ENCODE peak calls at places on chromosome 1, in four cellular contexts. One of them, this sample, is unnamed.

GRCh38 chr1:39453603-39454002 is 37.8 kb upstream of the BMP8A start:
- DNase-seq in cardiac muscle cell: peak
- DNase-seq in right lobe of liver: peak
- DNase-seq in IMR-90: peak
- DNase-seq in this sample: no peak

GRCh38 chr1:106995970-106996369 is 60.5 kb upstream of the PRMT6 start:
- DNase-seq in IMR-90: no peak
- DNase-seq in right lobe of liver: no peak
- DNase-seq in cardiac muscle cell: no peak
- DNase-seq in this sample: no peak

GRCh38 chr1:229064320-229064908 is 206.5 kb upstream of the RAB4A start:
- DNase-seq in right lobe of liver: no peak
- DNase-seq in cardiac muscle cell: no peak
- DNase-seq in IMR-90: no peak
- DNase-seq in this sample: no peak

GRCh38 chr1:61481313-61481712 is 243.6 kb downstream of the TM2D1 start:
- DNase-seq in IMR-90: no peak
- DNase-seq in right lobe of liver: no peak
- DNase-seq in cardiac muscle cell: no peak
- DNase-seq in this sample: no peak

GRCh38 chr1:160416369-160416768 is 16.0 kb downstream of the VANGL2 start:
- DNase-seq in IMR-90: peak
- DNase-seq in right lobe of liver: no peak
- DNase-seq in cardiac muscle cell: peak
- DNase-seq in this sample: no peak

GRCh38 chr1:43530483-43531452 is at the start of gene PTPRF:
- DNase-seq in right lobe of liver: peak
- DNase-seq in IMR-90: peak
- DNase-seq in cardiac muscle cell: peak
- DNase-seq in this sample: peak

GRCh38 chr1:155989242-155989991 is 11.1 kb upstream of the ARHGEF2 start:
- DNase-seq in cardiac muscle cell: peak
- DNase-seq in right lobe of liver: peak
- DNase-seq in IMR-90: peak
- DNase-seq in this sample: peak

GRCh38 chr1:228279722-228280105 is 71.9 kb downstream of the OBSCN start:
- DNase-seq in IMR-90: no peak
- DNase-seq in cardiac muscle cell: no peak
- DNase-seq in right lobe of liver: peak
- DNase-seq in this sample: no peak

GRCh38 chr1:102858695-102859094 is 249.6 kb downstream of the COL11A1 start:
- DNase-seq in right lobe of liver: no peak
- DNase-seq in cardiac muscle cell: peak
- DNase-seq in IMR-90: peak
- DNase-seq in this sample: no peak

GRCh38 chr1:240189386-240189989 is 97.8 kb downstream of the FMN2 start:
- DNase-seq in right lobe of liver: no peak
- DNase-seq in cardiac muscle cell: peak
- DNase-seq in IMR-90: peak
- DNase-seq in this sample: no peak

GRCh38 chr1:92934395-92935378 is 26.6 kb downstream of the DIPK1A start:
- DNase-seq in right lobe of liver: no peak
- DNase-seq in cardiac muscle cell: peak
- DNase-seq in IMR-90: peak
- DNase-seq in this sample: no peak

GRCh38 chr1:33050221-33051076 is 13.8 kb upstream of the AK2 start:
- DNase-seq in cardiac muscle cell: peak
- DNase-seq in right lobe of liver: no peak
- DNase-seq in IMR-90: peak
- DNase-seq in this sample: no peak

GRCh38 chr1:244897476-244898254 is 33.3 kb upstream of the HNRNPU start:
- DNase-seq in IMR-90: no peak
- DNase-seq in cardiac muscle cell: no peak
- DNase-seq in right lobe of liver: no peak
- DNase-seq in this sample: no peak

GRCh38 chr1:75134656-75134938 is 409 bp downstream of the LHX8 start:
- DNase-seq in IMR-90: no peak
- DNase-seq in right lobe of liver: no peak
- DNase-seq in cardiac muscle cell: no peak
- DNase-seq in this sample: no peak

GRCh38 chr1:196723325-196724185 is 51.1 kb upstream of the CFHR3 start:
- DNase-seq in cardiac muscle cell: peak
- DNase-seq in right lobe of liver: no peak
- DNase-seq in IMR-90: peak
- DNase-seq in this sample: peak

GRCh38 chr1:161119017-161119378 is 1.1 kb downstream of the NIT1 start:
- DNase-seq in cardiac muscle cell: peak
- DNase-seq in IMR-90: no peak
- DNase-seq in right lobe of liver: peak
- DNase-seq in this sample: no peak

GRCh38 chr1:19260211-19261138 is 8.9 kb downstream of the MRTO4 start:
- DNase-seq in cardiac muscle cell: peak
- DNase-seq in IMR-90: peak
- DNase-seq in right lobe of liver: no peak
- DNase-seq in this sample: no peak

GRCh38 chr1:159946242-159947187 is 1.1 kb upstream of the IGSF9 start:
- DNase-seq in cardiac muscle cell: no peak
- DNase-seq in right lobe of liver: no peak
- DNase-seq in IMR-90: no peak
- DNase-seq in this sample: no peak

GRCh38 chr1:40797668-40798010 is 14.1 kb downstream of the KCNQ4 start:
- DNase-seq in IMR-90: no peak
- DNase-seq in right lobe of liver: no peak
- DNase-seq in cardiac muscle cell: no peak
- DNase-seq in this sample: no peak

GRCh38 chr1:180026556-180026955 is 71.9 kb downstream of the CEP350 start:
- DNase-seq in cardiac muscle cell: peak
- DNase-seq in right lobe of liver: no peak
- DNase-seq in IMR-90: peak
- DNase-seq in this sample: no peak

GRCh38 chr1:32764826-32765545 is 52.2 kb downstream of the YARS1 start:
- DNase-seq in right lobe of liver: no peak
- DNase-seq in IMR-90: no peak
- DNase-seq in cardiac muscle cell: no peak
- DNase-seq in this sample: no peak

GRCh38 chr1:74396942-74397341 is 115.5 kb downstream of the LRRC53 start:
- DNase-seq in right lobe of liver: no peak
- DNase-seq in IMR-90: peak
- DNase-seq in cardiac muscle cell: peak
- DNase-seq in this sample: no peak

GRCh38 chr1:32871364-32872188 is 864 bp upstream of the FNDC5 start:
- DNase-seq in cardiac muscle cell: no peak
- DNase-seq in IMR-90: no peak
- DNase-seq in right lobe of liver: no peak
- DNase-seq in this sample: no peak

GRCh38 chr1:228393268-228393699 is 13.4 kb downstream of the TRIM11 start:
- DNase-seq in right lobe of liver: peak
- DNase-seq in cardiac muscle cell: peak
- DNase-seq in IMR-90: peak
- DNase-seq in this sample: no peak

GRCh38 chr1:10696977-10697376 is 99.5 kb downstream of the CASZ1 start:
- DNase-seq in IMR-90: peak
- DNase-seq in right lobe of liver: no peak
- DNase-seq in cardiac muscle cell: no peak
- DNase-seq in this sample: no peak

GRCh38 chr1:19344372-19344810 is 32.3 kb downstream of the SLC66A1 start:
- DNase-seq in right lobe of liver: peak
- DNase-seq in IMR-90: peak
- DNase-seq in cardiac muscle cell: peak
- DNase-seq in this sample: no peak

GRCh38 chr1:215887618-215888017 is 320.5 kb downstream of the KCTD3 start:
- DNase-seq in cardiac muscle cell: no peak
- DNase-seq in IMR-90: peak
- DNase-seq in right lobe of liver: no peak
- DNase-seq in this sample: no peak

GRCh38 chr1:175826705-175827104 is 83.3 kb upstream of the TNR start:
- DNase-seq in cardiac muscle cell: no peak
- DNase-seq in right lobe of liver: no peak
- DNase-seq in IMR-90: no peak
- DNase-seq in this sample: no peak

GRCh38 chr1:229070168-229070567 is 200.7 kb upstream of the RAB4A start:
- DNase-seq in right lobe of liver: peak
- DNase-seq in IMR-90: peak
- DNase-seq in cardiac muscle cell: peak
- DNase-seq in this sample: peak

GRCh38 chr1:234727018-234727757 is 117.2 kb upstream of the IRF2BP2 start:
- DNase-seq in cardiac muscle cell: no peak
- DNase-seq in IMR-90: peak
- DNase-seq in right lobe of liver: no peak
- DNase-seq in this sample: no peak

GRCh38 chr1:205961405-205961804 is 18.1 kb upstream of the SLC26A9 start:
- DNase-seq in right lobe of liver: no peak
- DNase-seq in IMR-90: no peak
- DNase-seq in cardiac muscle cell: no peak
- DNase-seq in this sample: no peak

GRCh38 chr1:63294797-63295594 is 27.4 kb upstream of the FOXD3 start:
- DNase-seq in IMR-90: no peak
- DNase-seq in right lobe of liver: no peak
- DNase-seq in cardiac muscle cell: no peak
- DNase-seq in this sample: no peak
- H3K27ac ChIP-seq in IMR-90: no peak
- H3K27ac ChIP-seq in right lobe of liver: no peak
- H3K27ac ChIP-seq in cardiac muscle cell: no peak
- H3K27ac ChIP-seq in this sample: no peak

GRCh38 chr1:9448132-9449105 is 90.8 kb upstream of the SLC25A33 start:
- DNase-seq in IMR-90: peak
- DNase-seq in right lobe of liver: no peak
- DNase-seq in cardiac muscle cell: no peak
- DNase-seq in this sample: no peak
- H3K27ac ChIP-seq in IMR-90: no peak
- H3K27ac ChIP-seq in right lobe of liver: peak
- H3K27ac ChIP-seq in cardiac muscle cell: no peak
- H3K27ac ChIP-seq in this sample: no peak

DNA sequence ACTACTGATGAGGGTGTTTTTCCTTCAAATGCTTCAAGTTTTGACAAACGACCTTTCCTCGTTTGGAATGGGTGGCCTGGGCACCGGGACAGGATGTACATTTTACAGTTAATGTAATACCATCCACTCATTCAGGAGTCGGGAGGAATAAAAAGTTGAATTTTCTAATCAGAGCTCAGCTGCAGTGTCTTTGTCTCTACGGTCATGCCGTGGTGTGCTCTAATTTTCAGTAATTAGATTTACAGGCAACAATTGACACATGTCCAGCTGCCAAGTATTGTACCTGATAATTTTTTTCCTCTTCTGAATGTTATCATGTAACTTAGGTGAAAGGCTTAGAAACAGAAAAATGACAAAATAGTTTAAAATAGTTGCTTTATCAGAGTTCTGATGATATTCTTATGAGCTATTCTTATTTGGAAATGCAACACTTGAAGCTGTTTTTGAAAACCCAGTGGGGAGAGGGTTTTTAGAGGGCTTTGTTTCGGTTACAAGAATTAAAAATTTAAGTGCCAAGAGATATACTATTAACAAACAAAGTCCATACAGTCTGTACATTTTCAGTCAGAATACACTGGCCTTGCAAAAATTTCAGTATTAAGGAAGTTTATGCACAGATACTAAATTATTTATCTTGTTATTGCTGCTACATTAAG is 1.0 kb downstream of the CDKN2C start:
- DNase-seq in right lobe of liver: no peak
- DNase-seq in cardiac muscle cell: no peak
- DNase-seq in IMR-90: no peak
- DNase-seq in this sample: no peak
- H3K27ac ChIP-seq in right lobe of liver: no peak
- H3K27ac ChIP-seq in cardiac muscle cell: no peak
- H3K27ac ChIP-seq in IMR-90: peak
- H3K27ac ChIP-seq in this sample: no peak

DNA sequence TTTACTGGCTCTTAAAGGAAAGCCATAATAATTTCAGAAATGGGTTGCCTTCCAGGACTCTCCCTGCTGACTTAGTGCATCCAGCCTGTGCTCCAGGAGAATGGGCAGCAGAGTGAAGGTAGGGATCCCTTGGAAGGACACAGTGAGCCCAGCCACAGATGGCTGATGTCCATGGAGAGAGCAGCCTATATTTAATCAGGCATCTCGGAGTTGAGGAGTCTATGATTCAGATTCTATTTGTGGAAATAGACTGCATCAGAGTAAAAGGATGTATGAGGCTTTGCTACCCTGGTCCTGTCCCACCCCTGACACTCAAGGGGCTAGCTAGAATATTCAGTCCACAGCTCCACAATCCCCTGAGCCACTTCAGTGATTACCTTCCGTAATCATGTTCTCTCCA is 43.8 kb upstream of the PBX1 start:
- DNase-seq in IMR-90: no peak
- DNase-seq in cardiac muscle cell: no peak
- DNase-seq in right lobe of liver: no peak
- DNase-seq in this sample: no peak
- H3K27ac ChIP-seq in IMR-90: no peak
- H3K27ac ChIP-seq in cardiac muscle cell: no peak
- H3K27ac ChIP-seq in right lobe of liver: no peak
- H3K27ac ChIP-seq in this sample: no peak

This sample was measured in caudate nucleus.